ENCODE peak calls at places on chromosomes 16 and 17, in five cellular contexts. One of them, this sample, is unnamed.

GRCh38 chr17:56707312-56708219 is 114.1 kb downstream of the NOG start:
- DNase-seq in anterior cingulate cortex: no peak
- DNase-seq in RPMI8226: no peak
- DNase-seq in amniotic stem cell: no peak
- DNase-seq in NCI-H1105: no peak
- DNase-seq in this sample: no peak

GRCh38 chr16:84661418-84662060 is 13.2 kb downstream of the KLHL36 start:
- DNase-seq in anterior cingulate cortex: no peak
- DNase-seq in RPMI8226: no peak
- DNase-seq in amniotic stem cell: no peak
- DNase-seq in NCI-H1105: no peak
- DNase-seq in this sample: no peak

GRCh38 chr17:72182256-72182890 is 61.6 kb downstream of the SOX9 start:
- DNase-seq in anterior cingulate cortex: peak
- DNase-seq in RPMI8226: no peak
- DNase-seq in amniotic stem cell: no peak
- DNase-seq in NCI-H1105: no peak
- DNase-seq in this sample: no peak

GRCh38 chr16:23852794-23853562 is 17.2 kb downstream of the PRKCB start:
- DNase-seq in anterior cingulate cortex: no peak
- DNase-seq in RPMI8226: no peak
- DNase-seq in amniotic stem cell: no peak
- DNase-seq in NCI-H1105: no peak
- DNase-seq in this sample: no peak

GRCh38 chr16:30040221-30040620 is 9.2 kb upstream of the TLCD3B start:
- DNase-seq in anterior cingulate cortex: no peak
- DNase-seq in RPMI8226: peak
- DNase-seq in amniotic stem cell: no peak
- DNase-seq in NCI-H1105: no peak
- DNase-seq in this sample: no peak

GRCh38 chr16:87391950-87392822 is at the start of gene MAP1LC3B:
- DNase-seq in anterior cingulate cortex: peak
- DNase-seq in RPMI8226: peak
- DNase-seq in amniotic stem cell: peak
- DNase-seq in NCI-H1105: peak
- DNase-seq in this sample: peak

GRCh38 chr16:80552277-80552676 is 11.5 kb downstream of the DYNLRB2 start:
- DNase-seq in anterior cingulate cortex: no peak
- DNase-seq in RPMI8226: no peak
- DNase-seq in amniotic stem cell: no peak
- DNase-seq in NCI-H1105: no peak
- DNase-seq in this sample: no peak

GRCh38 chr16:68910051-68910450 is 66.7 kb downstream of the TANGO6 start:
- DNase-seq in anterior cingulate cortex: no peak
- DNase-seq in RPMI8226: no peak
- DNase-seq in amniotic stem cell: no peak
- DNase-seq in NCI-H1105: peak
- DNase-seq in this sample: no peak

GRCh38 chr17:1470071-1470773 is 14.2 kb upstream of the CRK start:
- DNase-seq in anterior cingulate cortex: no peak
- DNase-seq in RPMI8226: no peak
- DNase-seq in amniotic stem cell: no peak
- DNase-seq in NCI-H1105: no peak
- DNase-seq in this sample: no peak

GRCh38 chr17:38706625-38707298 is 1.7 kb downstream of the MLLT6 start:
- DNase-seq in anterior cingulate cortex: no peak
- DNase-seq in RPMI8226: peak
- DNase-seq in amniotic stem cell: no peak
- DNase-seq in NCI-H1105: no peak
- DNase-seq in this sample: no peak

GRCh38 chr17:14307560-14308024 is 6.7 kb downstream of the HS3ST3B1 start:
- DNase-seq in anterior cingulate cortex: no peak
- DNase-seq in RPMI8226: no peak
- DNase-seq in amniotic stem cell: peak
- DNase-seq in NCI-H1105: no peak
- DNase-seq in this sample: no peak

This sample was measured in T1000.